ENCODE peak calls at places on chromosomes 5 and 9, in eight cellular contexts. One of them, this sample, is unnamed.

GRCh38 chr5:177434437-177434836 is 8.0 kb downstream of the GRK6 start:
- DNase-seq in astrocyte: no peak
- DNase-seq in colonic mucosa: no peak
- DNase-seq in CD8-positive, alpha-beta T cell: no peak
- DNase-seq in OCI-LY7: no peak
- DNase-seq in neural progenitor cell: no peak
- DNase-seq in Panc1: no peak
- DNase-seq in cardiac muscle cell: no peak
- DNase-seq in this sample: no peak

GRCh38 chr5:35009657-35010056 is 38.1 kb downstream of the AGXT2 start:
- DNase-seq in CD8-positive, alpha-beta T cell: no peak
- DNase-seq in OCI-LY7: no peak
- DNase-seq in astrocyte: no peak
- DNase-seq in Panc1: no peak
- DNase-seq in cardiac muscle cell: no peak
- DNase-seq in colonic mucosa: no peak
- DNase-seq in neural progenitor cell: no peak
- DNase-seq in this sample: no peak

GRCh38 chr9:84974790-84975189 is 305.3 kb downstream of the NTRK2 start:
- DNase-seq in CD8-positive, alpha-beta T cell: no peak
- DNase-seq in Panc1: no peak
- DNase-seq in astrocyte: no peak
- DNase-seq in cardiac muscle cell: no peak
- DNase-seq in neural progenitor cell: no peak
- DNase-seq in OCI-LY7: no peak
- DNase-seq in colonic mucosa: no peak
- DNase-seq in this sample: no peak

GRCh38 chr5:33781286-33781685 is 110.5 kb downstream of the ADAMTS12 start:
- DNase-seq in cardiac muscle cell: no peak
- DNase-seq in Panc1: no peak
- DNase-seq in colonic mucosa: no peak
- DNase-seq in astrocyte: peak
- DNase-seq in OCI-LY7: no peak
- DNase-seq in CD8-positive, alpha-beta T cell: no peak
- DNase-seq in neural progenitor cell: peak
- DNase-seq in this sample: no peak

GRCh38 chr5:1190915-1191314 is 10.5 kb upstream of the SLC6A19 start:
- DNase-seq in CD8-positive, alpha-beta T cell: no peak
- DNase-seq in Panc1: no peak
- DNase-seq in cardiac muscle cell: no peak
- DNase-seq in colonic mucosa: no peak
- DNase-seq in neural progenitor cell: no peak
- DNase-seq in OCI-LY7: peak
- DNase-seq in astrocyte: no peak
- DNase-seq in this sample: no peak

GRCh38 chr5:170681013-170681433 is 102.5 kb upstream of the GABRP start:
- DNase-seq in astrocyte: peak
- DNase-seq in colonic mucosa: no peak
- DNase-seq in neural progenitor cell: peak
- DNase-seq in Panc1: no peak
- DNase-seq in cardiac muscle cell: peak
- DNase-seq in OCI-LY7: no peak
- DNase-seq in CD8-positive, alpha-beta T cell: no peak
- DNase-seq in this sample: no peak

GRCh38 chr9:1276474-1276873 is 226.3 kb downstream of the DMRT2 start:
- DNase-seq in Panc1: no peak
- DNase-seq in astrocyte: no peak
- DNase-seq in colonic mucosa: no peak
- DNase-seq in OCI-LY7: no peak
- DNase-seq in CD8-positive, alpha-beta T cell: no peak
- DNase-seq in cardiac muscle cell: no peak
- DNase-seq in neural progenitor cell: no peak
- DNase-seq in this sample: no peak

GRCh38 chr5:14665110-14665822 is 748 bp downstream of the OTULIN start:
- DNase-seq in neural progenitor cell: peak
- DNase-seq in colonic mucosa: peak
- DNase-seq in astrocyte: no peak
- DNase-seq in Panc1: no peak
- DNase-seq in CD8-positive, alpha-beta T cell: no peak
- DNase-seq in OCI-LY7: peak
- DNase-seq in cardiac muscle cell: peak
- DNase-seq in this sample: no peak

GRCh38 chr9:69971643-69972449 is 71.8 kb upstream of the MAMDC2 start:
- DNase-seq in neural progenitor cell: peak
- DNase-seq in CD8-positive, alpha-beta T cell: peak
- DNase-seq in cardiac muscle cell: peak
- DNase-seq in OCI-LY7: peak
- DNase-seq in colonic mucosa: peak
- DNase-seq in astrocyte: peak
- DNase-seq in Panc1: peak
- DNase-seq in this sample: peak

GRCh38 chr9:96874201-96874785 is 20.0 kb upstream of the ZNF782 start:
- DNase-seq in CD8-positive, alpha-beta T cell: no peak
- DNase-seq in Panc1: no peak
- DNase-seq in neural progenitor cell: no peak
- DNase-seq in astrocyte: no peak
- DNase-seq in colonic mucosa: no peak
- DNase-seq in cardiac muscle cell: no peak
- DNase-seq in OCI-LY7: peak
- DNase-seq in this sample: no peak

GRCh38 chr5:87944553-87945320 is 323.9 kb downstream of the TMEM161B start:
- DNase-seq in neural progenitor cell: peak
- DNase-seq in CD8-positive, alpha-beta T cell: no peak
- DNase-seq in OCI-LY7: no peak
- DNase-seq in colonic mucosa: no peak
- DNase-seq in cardiac muscle cell: no peak
- DNase-seq in Panc1: no peak
- DNase-seq in astrocyte: peak
- DNase-seq in this sample: no peak

GRCh38 chr9:3804148-3804547 is 278.3 kb upstream of the RFX3 start:
- DNase-seq in colonic mucosa: no peak
- DNase-seq in CD8-positive, alpha-beta T cell: no peak
- DNase-seq in astrocyte: no peak
- DNase-seq in OCI-LY7: no peak
- DNase-seq in neural progenitor cell: no peak
- DNase-seq in cardiac muscle cell: no peak
- DNase-seq in Panc1: no peak
- DNase-seq in this sample: no peak

GRCh38 chr9:136773386-136774044 is 9.2 kb upstream of the LCN15 start:
- DNase-seq in Panc1: no peak
- DNase-seq in astrocyte: no peak
- DNase-seq in colonic mucosa: no peak
- DNase-seq in CD8-positive, alpha-beta T cell: no peak
- DNase-seq in OCI-LY7: peak
- DNase-seq in neural progenitor cell: peak
- DNase-seq in cardiac muscle cell: no peak
- DNase-seq in this sample: no peak

GRCh38 chr5:86461169-86461956 is 156.4 kb upstream of the COX7C start:
- DNase-seq in CD8-positive, alpha-beta T cell: no peak
- DNase-seq in neural progenitor cell: no peak
- DNase-seq in cardiac muscle cell: no peak
- DNase-seq in OCI-LY7: no peak
- DNase-seq in astrocyte: no peak
- DNase-seq in colonic mucosa: no peak
- DNase-seq in Panc1: no peak
- DNase-seq in this sample: no peak

GRCh38 chr9:121362813-121363585 is 7.1 kb downstream of the STOM start:
- DNase-seq in OCI-LY7: no peak
- DNase-seq in cardiac muscle cell: no peak
- DNase-seq in CD8-positive, alpha-beta T cell: no peak
- DNase-seq in colonic mucosa: no peak
- DNase-seq in neural progenitor cell: no peak
- DNase-seq in Panc1: no peak
- DNase-seq in astrocyte: peak
- DNase-seq in this sample: no peak

GRCh38 chr5:38465045-38465444 is 91.4 kb downstream of the LIFR start:
- DNase-seq in colonic mucosa: no peak
- DNase-seq in Panc1: no peak
- DNase-seq in OCI-LY7: no peak
- DNase-seq in astrocyte: no peak
- DNase-seq in CD8-positive, alpha-beta T cell: no peak
- DNase-seq in cardiac muscle cell: no peak
- DNase-seq in neural progenitor cell: no peak
- DNase-seq in this sample: no peak

DNA sequence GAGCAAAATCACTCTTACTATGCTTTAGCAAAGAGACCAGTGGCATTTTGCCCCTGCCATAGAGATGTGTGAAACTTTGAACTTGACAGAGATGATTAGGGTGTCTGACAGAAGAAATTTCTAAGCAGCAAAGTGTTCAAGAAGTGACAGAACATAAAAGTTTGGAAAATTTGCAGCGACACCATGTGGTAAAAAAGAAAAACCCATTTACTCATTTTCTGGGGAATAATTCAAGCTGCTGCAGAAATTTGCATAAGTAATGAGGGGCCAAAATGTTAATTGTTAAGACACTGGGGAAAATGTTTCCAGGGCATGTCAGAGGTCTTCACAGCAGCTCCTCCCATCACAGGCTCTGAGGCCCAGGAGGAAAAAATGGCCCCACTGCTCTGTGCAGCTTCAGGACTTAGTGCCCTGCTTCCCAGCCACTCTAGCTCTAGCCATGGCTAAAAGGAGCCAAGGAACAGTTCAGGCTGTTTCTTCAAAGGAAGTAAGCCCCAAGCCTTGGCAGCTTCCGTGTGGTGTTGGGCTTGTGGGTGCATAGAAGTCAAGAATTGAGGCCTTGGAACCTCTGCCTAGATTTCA is 6.1 kb upstream of the AP3B1 start:
- DNase-seq in OCI-LY7: peak
- DNase-seq in cardiac muscle cell: no peak
- DNase-seq in neural progenitor cell: no peak
- DNase-seq in colonic mucosa: no peak
- DNase-seq in Panc1: no peak
- DNase-seq in astrocyte: no peak
- DNase-seq in CD8-positive, alpha-beta T cell: no peak
- DNase-seq in this sample: no peak
- TF ChIP-seq CTCF in OCI-LY7: peak
- TF ChIP-seq CTCF in cardiac muscle cell: peak
- TF ChIP-seq CTCF in neural progenitor cell: peak
- TF ChIP-seq CTCF in colonic mucosa: no peak
- TF ChIP-seq CTCF in Panc1: peak
- TF ChIP-seq CTCF in astrocyte: peak
- TF ChIP-seq CTCF in CD8-positive, alpha-beta T cell: peak
- TF ChIP-seq CTCF in this sample: no peak

DNA sequence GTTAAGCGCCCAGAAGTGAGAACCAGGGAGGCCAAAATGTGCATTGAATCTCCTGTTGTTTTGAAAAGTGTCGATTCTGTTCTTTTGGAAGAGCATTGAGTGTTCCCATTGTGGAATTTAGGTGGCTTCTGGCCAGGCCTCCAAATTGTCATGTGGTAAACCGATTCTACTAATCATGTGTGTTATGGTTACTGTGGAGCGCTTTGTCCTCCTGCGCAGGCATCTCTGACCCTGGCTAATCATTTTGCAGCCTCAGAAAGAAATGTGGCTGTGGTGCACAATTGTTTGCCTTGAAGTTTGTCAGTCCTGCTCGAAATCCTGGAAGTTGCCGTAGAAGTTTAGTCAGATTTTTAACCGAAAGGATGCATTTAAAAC is 121.3 kb downstream of the RASGRF2 start:
- DNase-seq in cardiac muscle cell: no peak
- DNase-seq in astrocyte: peak
- DNase-seq in Panc1: no peak
- DNase-seq in OCI-LY7: no peak
- DNase-seq in CD8-positive, alpha-beta T cell: no peak
- DNase-seq in neural progenitor cell: no peak
- DNase-seq in colonic mucosa: no peak
- DNase-seq in this sample: no peak
- H3K27ac ChIP-seq in cardiac muscle cell: no peak
- H3K27ac ChIP-seq in astrocyte: no peak
- H3K27ac ChIP-seq in Panc1: no peak
- H3K27ac ChIP-seq in OCI-LY7: no peak
- H3K27ac ChIP-seq in CD8-positive, alpha-beta T cell: no peak
- H3K27ac ChIP-seq in neural progenitor cell: no peak
- H3K27ac ChIP-seq in colonic mucosa: no peak
- H3K27ac ChIP-seq in this sample: no peak

GRCh38 chr5:161397448-161397847 is 149.1 kb downstream of the GABRB2 start:
- DNase-seq in neural progenitor cell: no peak
- DNase-seq in Panc1: no peak
- DNase-seq in OCI-LY7: no peak
- DNase-seq in cardiac muscle cell: no peak
- DNase-seq in colonic mucosa: no peak
- DNase-seq in astrocyte: no peak
- DNase-seq in CD8-positive, alpha-beta T cell: no peak
- DNase-seq in this sample: no peak
- TF ChIP-seq CTCF in neural progenitor cell: no peak
- TF ChIP-seq CTCF in Panc1: no peak
- TF ChIP-seq CTCF in OCI-LY7: no peak
- TF ChIP-seq CTCF in cardiac muscle cell: no peak
- TF ChIP-seq CTCF in colonic mucosa: no peak
- TF ChIP-seq CTCF in astrocyte: no peak
- TF ChIP-seq CTCF in CD8-positive, alpha-beta T cell: no peak
- TF ChIP-seq CTCF in this sample: no peak

DNA sequence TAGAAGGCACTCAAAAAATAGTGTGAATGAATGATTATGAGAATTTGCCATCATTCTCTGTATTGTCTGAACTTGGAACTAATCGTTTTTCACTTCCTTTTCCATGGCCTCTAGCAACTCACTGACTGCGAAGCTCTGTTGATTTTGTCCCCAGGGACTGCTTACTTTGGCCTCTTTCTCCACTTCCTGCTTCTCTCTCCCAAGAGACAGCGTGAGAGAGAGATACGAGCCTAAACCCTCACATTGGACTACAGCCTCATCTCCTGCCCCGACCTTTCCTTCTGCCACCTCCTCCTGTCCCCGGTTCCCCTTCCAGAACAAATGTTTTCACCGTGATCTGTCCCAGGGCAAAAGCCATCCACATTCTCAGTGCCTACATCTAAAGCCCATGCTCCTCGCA is 300.8 kb upstream of the PANK3 start:
- DNase-seq in neural progenitor cell: no peak
- DNase-seq in Panc1: no peak
- DNase-seq in colonic mucosa: no peak
- DNase-seq in OCI-LY7: peak
- DNase-seq in CD8-positive, alpha-beta T cell: no peak
- DNase-seq in astrocyte: no peak
- DNase-seq in cardiac muscle cell: no peak
- DNase-seq in this sample: no peak
- H3K27ac ChIP-seq in neural progenitor cell: no peak
- H3K27ac ChIP-seq in Panc1: no peak
- H3K27ac ChIP-seq in colonic mucosa: no peak
- H3K27ac ChIP-seq in OCI-LY7: no peak
- H3K27ac ChIP-seq in CD8-positive, alpha-beta T cell: no peak
- H3K27ac ChIP-seq in astrocyte: no peak
- H3K27ac ChIP-seq in cardiac muscle cell: no peak
- H3K27ac ChIP-seq in this sample: no peak

GRCh38 chr9:131203438-131204219 is 72.7 kb downstream of the FAM78A start:
- DNase-seq in astrocyte: no peak
- DNase-seq in colonic mucosa: no peak
- DNase-seq in neural progenitor cell: peak
- DNase-seq in Panc1: no peak
- DNase-seq in CD8-positive, alpha-beta T cell: no peak
- DNase-seq in cardiac muscle cell: no peak
- DNase-seq in OCI-LY7: peak
- DNase-seq in this sample: no peak
- TF ChIP-seq CTCF in astrocyte: peak
- TF ChIP-seq CTCF in colonic mucosa: no peak
- TF ChIP-seq CTCF in neural progenitor cell: peak
- TF ChIP-seq CTCF in Panc1: peak
- TF ChIP-seq CTCF in CD8-positive, alpha-beta T cell: no peak
- TF ChIP-seq CTCF in cardiac muscle cell: no peak
- TF ChIP-seq CTCF in OCI-LY7: peak
- TF ChIP-seq CTCF in this sample: no peak

GRCh38 chr5:180787025-180787424 is 15.6 kb downstream of the MGAT1 start:
- DNase-seq in colonic mucosa: no peak
- DNase-seq in CD8-positive, alpha-beta T cell: peak
- DNase-seq in OCI-LY7: no peak
- DNase-seq in astrocyte: no peak
- DNase-seq in neural progenitor cell: peak
- DNase-seq in Panc1: no peak
- DNase-seq in cardiac muscle cell: no peak
- DNase-seq in this sample: no peak
- H3K27ac ChIP-seq in colonic mucosa: no peak
- H3K27ac ChIP-seq in CD8-positive, alpha-beta T cell: no peak
- H3K27ac ChIP-seq in OCI-LY7: no peak
- H3K27ac ChIP-seq in astrocyte: peak
- H3K27ac ChIP-seq in neural progenitor cell: no peak
- H3K27ac ChIP-seq in Panc1: peak
- H3K27ac ChIP-seq in cardiac muscle cell: no peak
- H3K27ac ChIP-seq in this sample: peak